ENCODE peak calls at places on chromosomes 7 and 10, in nine cellular contexts. T, X, K, N, U, J, S, W and F are unnamed samples.

GRCh38 chr10:5681930-5682329 is 2.7 kb upstream of the TASOR2 start:
- DNase-seq in T (no peak), X (no peak), K (no peak), N (no peak), U (no peak), J (no peak), S (no peak), W (no peak), F (no peak)

GRCh38 chr10:16699435-16699834 is 117.8 kb downstream of the RSU1 start:
- DNase-seq in T (no peak), X (no peak), K (no peak), N (no peak), U (no peak), J (no peak), S (no peak), W (no peak), F (no peak)

GRCh38 chr10:12685261-12685861 is 316.2 kb downstream of the CCDC3 start:
- DNase-seq in T (no peak), X (no peak), K (no peak), N (no peak), U (no peak), J (no peak), S (no peak), W (no peak), F (no peak)

GRCh38 chr7:1329261-1329660 is 96.6 kb downstream of the UNCX start:
- DNase-seq in T (no peak), X (no peak), K (no peak), N (peak), U (no peak), J (no peak), S (no peak), W (no peak), F (no peak)

GRCh38 chr7:94374231-94374630 is 20.5 kb upstream of the COL1A2 start:
- DNase-seq in T (no peak), X (no peak), K (peak), N (peak), U (peak), J (peak), S (peak), W (peak), F (peak)

GRCh38 chr7:117800841-117801240 is 72.4 kb downstream of the CTTNBP2 start:
- DNase-seq in T (no peak), X (no peak), K (no peak), N (no peak), U (no peak), J (no peak), S (peak), W (no peak), F (no peak)

GRCh38 chr7:34036972-34037792 is 131.8 kb downstream of the BMPER start:
- DNase-seq in T (no peak), X (no peak), K (no peak), N (no peak), U (no peak), J (no peak), S (no peak), W (no peak), F (no peak)

GRCh38 chr10:30581779-30582380 is 47.7 kb downstream of the LYZL2 start:
- DNase-seq in T (no peak), X (no peak), K (peak), N (no peak), U (no peak), J (peak), S (peak), W (no peak), F (no peak)

GRCh38 chr10:77636967-77637473 is 588 bp downstream of the KCNMA1 start:
- DNase-seq in T (no peak), X (no peak), K (no peak), N (no peak), U (no peak), J (no peak), S (no peak), W (no peak), F (no peak)

GRCh38 chr7:25852249-25852994 is 299.6 kb upstream of the NFE2L3 start:
- DNase-seq in T (no peak), X (no peak), K (no peak), N (no peak), U (no peak), J (no peak), S (no peak), W (peak), F (no peak)

GRCh38 chr7:116632349-116632748 is 39.6 kb upstream of the MET start:
- DNase-seq in T (no peak), X (no peak), K (peak), N (no peak), U (no peak), J (no peak), S (peak), W (no peak), F (peak)

GRCh38 chr10:100528123-100528884 is 1.4 kb downstream of the NDUFB8 start:
- DNase-seq in T (no peak), X (no peak), K (peak), N (no peak), U (no peak), J (peak), S (no peak), W (no peak), F (no peak)

GRCh38 chr10:102633282-102633681 is 11.0 kb upstream of the TRIM8 start:
- DNase-seq in T (no peak), X (no peak), K (no peak), N (peak), U (no peak), J (peak), S (peak), W (no peak), F (no peak)

GRCh38 chr7:38453187-38453586 is 178.0 kb downstream of the AMPH start:
- DNase-seq in T (no peak), X (no peak), K (no peak), N (no peak), U (no peak), J (no peak), S (peak), W (no peak), F (no peak)

GRCh38 chr10:6204063-6204340 is 1.3 kb downstream of the PFKFB3 start:
- DNase-seq in T (no peak), X (no peak), K (no peak), N (peak), U (no peak), J (no peak), S (no peak), W (peak), F (no peak)

GRCh38 chr10:77877461-77878344 is 48.9 kb downstream of the DLG5 start:
- DNase-seq in T (peak), X (no peak), K (peak), N (no peak), U (no peak), J (peak), S (peak), W (peak), F (no peak)

GRCh38 chr7:79175390-79175789 is 278.1 kb downstream of the MAGI2 start:
- DNase-seq in T (no peak), X (no peak), K (no peak), N (no peak), U (no peak), J (no peak), S (no peak), W (no peak), F (no peak)

GRCh38 chr10:86355571-86356038 is 11.0 kb downstream of the GRID1 start:
- DNase-seq in T (no peak), X (no peak), K (no peak), N (peak), U (no peak), J (no peak), S (no peak), W (peak), F (no peak)

GRCh38 chr10:119494224-119495060 is 48.1 kb downstream of the RGS10 start:
- DNase-seq in T (no peak), X (no peak), K (no peak), N (no peak), U (no peak), J (peak), S (peak), W (no peak), F (no peak)

GRCh38 chr7:68400783-68401182 is 1197.5 kb upstream of the AUTS2 start:
- DNase-seq in T (no peak), X (no peak), K (no peak), N (no peak), U (no peak), J (no peak), S (no peak), W (no peak), F (no peak)
- H3K4me3 ChIP-seq in T (no peak), X (no peak), K (no peak), N (no peak), U (no peak), J (no peak), S (no peak), W (no peak), F (no peak)

GRCh38 chr7:138864667-138865066 is 66.7 kb upstream of the ATP6V0A4 start:
- DNase-seq in T (no peak), X (no peak), K (peak), N (no peak), U (no peak), J (peak), S (peak), W (no peak), F (peak)

GRCh38 chr7:138863931-138864330 is 65.9 kb upstream of the ATP6V0A4 start:
- DNase-seq in T (no peak), X (no peak), K (no peak), N (no peak), U (no peak), J (no peak), S (no peak), W (no peak), F (no peak)

GRCh38 chr7:138867744-138868143 is 69.7 kb upstream of the ATP6V0A4 start:
- DNase-seq in T (no peak), X (no peak), K (no peak), N (no peak), U (no peak), J (no peak), S (no peak), W (no peak), F (no peak)

GRCh38 chr7:138866353-138866752 is 68.4 kb upstream of the ATP6V0A4 start:
- DNase-seq in T (no peak), X (no peak), K (no peak), N (no peak), U (no peak), J (no peak), S (no peak), W (no peak), F (no peak)

GRCh38 chr7:138865843-138866242 is 67.8 kb upstream of the ATP6V0A4 start:
- DNase-seq in T (peak), X (no peak), K (no peak), N (no peak), U (no peak), J (no peak), S (no peak), W (no peak), F (no peak)
- TF ChIP-seq CTCF in T (peak), X (peak), K (peak), N (no peak), U (no peak), J (peak), S (peak), W (peak), F (peak)

GRCh38 chr7:16465469-16466086 is at the start of gene SOSTDC1:
- DNase-seq in T (no peak), X (no peak), K (peak), N (no peak), U (no peak), J (peak), S (no peak), W (no peak), F (no peak)

GRCh38 chr7:16462618-16463017 is 2.9 kb downstream of the SOSTDC1 start:
- DNase-seq in T (no peak), X (no peak), K (peak), N (no peak), U (no peak), J (no peak), S (no peak), W (no peak), F (no peak)

GRCh38 chr7:16460789-16461465 is 4.6 kb downstream of the SOSTDC1 start:
- DNase-seq in T (no peak), X (no peak), K (no peak), N (no peak), U (no peak), J (no peak), S (no peak), W (no peak), F (no peak)

GRCh38 chr7:16463520-16463919 is 2.0 kb downstream of the SOSTDC1 start:
- DNase-seq in T (no peak), X (no peak), K (no peak), N (no peak), U (no peak), J (no peak), S (no peak), W (no peak), F (no peak)

DNA sequence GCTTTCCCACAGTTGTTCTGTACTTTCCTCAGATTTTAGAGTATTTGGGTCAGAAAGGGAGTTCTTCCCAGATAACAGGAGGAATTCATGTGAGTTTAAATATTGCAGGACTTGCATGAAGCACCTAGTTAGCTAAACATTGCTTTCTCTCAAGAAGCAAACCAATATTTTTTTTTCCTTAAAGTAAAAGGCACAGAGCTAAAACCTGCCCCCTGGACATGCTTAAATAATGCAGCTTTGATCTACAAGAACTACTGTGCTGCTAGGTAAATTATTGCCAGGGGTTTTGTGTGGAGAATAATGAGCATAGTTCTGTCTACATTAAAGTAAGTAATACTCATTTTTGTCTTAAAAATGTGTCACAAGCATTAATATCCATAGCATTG is 542 bp upstream of the SOSTDC1 start:
- DNase-seq in T (no peak), X (no peak), K (no peak), N (no peak), U (no peak), J (no peak), S (no peak), W (no peak), F (no peak)
- H3K4me3 ChIP-seq in T (no peak), X (peak), K (peak), N (no peak), U (peak), J (no peak), S (no peak), W (no peak), F (peak)

GRCh38 chr7:156659203-156659602 is 18.6 kb downstream of the RNF32 start:
- DNase-seq in T (no peak), X (no peak), K (no peak), N (no peak), U (no peak), J (no peak), S (no peak), W (no peak), F (no peak)
- TF ChIP-seq CTCF in T (no peak), X (no peak), K (no peak), N (no peak), U (no peak), J (no peak), S (no peak), W (no peak), F (no peak)

DNA sequence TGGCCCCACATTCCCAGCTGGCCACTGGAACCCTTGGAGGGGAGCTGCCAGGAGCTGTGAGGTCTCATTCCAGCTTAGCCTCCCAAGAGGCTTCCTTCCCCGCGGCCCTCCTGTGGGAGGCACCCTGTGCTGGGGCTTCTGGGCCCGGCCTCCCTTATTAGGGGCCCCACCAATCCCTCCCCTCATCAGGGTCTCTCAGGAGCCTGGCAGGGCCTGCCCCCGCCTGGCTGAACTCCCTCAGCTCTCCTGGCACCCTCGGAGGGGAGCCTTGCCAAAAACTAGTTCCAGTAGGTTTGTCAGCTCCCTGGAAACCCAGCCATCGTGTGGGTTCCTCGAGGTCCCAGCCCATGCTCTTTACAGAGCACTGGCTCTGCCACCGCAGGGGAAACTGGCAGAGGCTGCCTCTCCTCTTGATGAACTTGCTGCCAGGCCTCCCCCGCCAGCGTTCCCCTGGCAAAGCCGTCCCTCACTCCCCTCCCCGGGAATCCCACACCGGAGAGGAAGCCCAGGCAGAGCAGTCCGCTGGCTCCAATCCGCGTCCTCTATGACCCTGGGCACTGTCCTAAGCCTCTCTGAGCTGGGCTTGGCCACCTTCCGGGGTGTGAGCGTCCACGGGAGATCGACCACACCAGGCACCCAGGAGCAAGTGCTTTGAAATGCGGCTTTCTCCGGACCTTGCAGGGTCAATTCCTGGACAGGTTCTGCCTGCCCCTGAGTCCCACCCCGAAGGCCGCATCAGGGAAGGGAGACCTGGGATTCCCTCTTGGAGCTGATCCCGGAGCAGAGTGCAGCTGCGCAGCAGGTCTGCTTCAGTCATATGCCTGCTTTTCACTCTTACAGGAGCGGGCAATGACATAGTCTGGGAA is 139.8 kb downstream of the ARHGAP22 start:
- DNase-seq in T (no peak), X (no peak), K (peak), N (peak), U (no peak), J (no peak), S (no peak), W (peak), F (no peak)
- H3K4me3 ChIP-seq in T (no peak), X (no peak), K (no peak), N (peak), U (peak), J (no peak), S (no peak), W (peak), F (no peak)

DNA sequence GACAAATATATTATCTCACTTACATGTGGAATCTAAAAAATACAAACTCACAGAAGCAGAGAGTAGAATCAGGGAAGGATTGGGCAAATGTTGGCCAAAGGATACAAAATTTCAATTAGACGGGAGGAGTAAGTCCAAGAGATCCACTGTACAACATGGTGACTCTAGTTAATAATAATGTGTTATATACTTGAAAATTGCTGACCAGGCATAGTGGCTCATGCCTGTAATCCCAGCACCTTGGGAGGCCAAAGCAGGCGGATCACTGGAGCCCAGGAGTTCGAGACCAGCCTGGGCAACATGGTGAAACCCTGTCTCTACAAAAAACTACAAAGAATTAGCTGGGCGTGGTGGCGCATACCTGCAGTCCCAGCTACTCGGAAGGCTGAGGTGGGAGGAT is 16.4 kb downstream of the MTERF1 start:
- DNase-seq in T (no peak), X (no peak), K (no peak), N (no peak), U (no peak), J (no peak), S (no peak), W (no peak), F (no peak)
- TF ChIP-seq CTCF in T (no peak), X (no peak), K (no peak), N (no peak), U (no peak), J (no peak), S (no peak), W (no peak), F (no peak)

GRCh38 chr10:69976795-69977546 is 75.7 kb upstream of the MACROH2A2 start:
- DNase-seq in T (no peak), X (no peak), K (peak), N (no peak), U (no peak), J (no peak), S (no peak), W (no peak), F (no peak)
- H3K4me3 ChIP-seq in T (no peak), X (no peak), K (no peak), N (no peak), U (no peak), J (no peak), S (no peak), W (no peak), F (no peak)